ENCODE peak calls at places on chromosome 22, in four cellular contexts. D, V, R and Z are unnamed samples.

GRCh38 chr22:47010211-47010610 is 247.8 kb downstream of the TBC1D22A start:
- DNase-seq in D (no peak), R (no peak), V (no peak), Z (no peak)

GRCh38 chr22:39246217-39246616 is 1.4 kb upstream of the PDGFB start:
- DNase-seq in D (no peak), R (no peak), V (no peak), Z (no peak)

GRCh38 chr22:46775789-46776485 is 13.5 kb downstream of the TBC1D22A start:
- DNase-seq in V (no peak), R (no peak), D (no peak), Z (no peak)

GRCh38 chr22:38570841-38571364 is 920 bp upstream of the DMC1 start:
- DNase-seq in V (peak), D (peak), R (peak), Z (peak)

GRCh38 chr22:36934153-36934939 is 20.9 kb downstream of the CSF2RB start:
- DNase-seq in V (no peak), R (no peak), D (no peak), Z (no peak)

GRCh38 chr22:40247976-40248375 is 70.3 kb downstream of the TNRC6B start:
- DNase-seq in V (peak), D (no peak), R (peak), Z (peak)

GRCh38 chr22:27867114-27867957 is 51.7 kb downstream of the PITPNB start:
- DNase-seq in R (no peak), V (no peak), D (no peak), Z (no peak)

GRCh38 chr22:49106136-49106930 is 721.3 kb downstream of the BRD1 start:
- DNase-seq in V (no peak), R (no peak), D (peak), Z (no peak)

GRCh38 chr22:40620464-40621046 is 16.0 kb downstream of the MRTFA start:
- DNase-seq in R (no peak), D (no peak), V (no peak), Z (no peak)

GRCh38 chr22:45105281-45105700 is 58.4 kb upstream of the NUP50 start:
- DNase-seq in R (no peak), D (peak), V (no peak), Z (no peak)

GRCh38 chr22:25923952-25924351 is 182.0 kb downstream of the MYO18B start:
- DNase-seq in V (no peak), D (no peak), R (no peak), Z (no peak)

GRCh38 chr22:41557401-41558240 is 3.2 kb upstream of the CSDC2 start:
- DNase-seq in R (no peak), V (no peak), D (no peak), Z (no peak)

GRCh38 chr22:46830001-46830715 is 67.7 kb downstream of the TBC1D22A start:
- DNase-seq in V (no peak), R (no peak), D (no peak), Z (no peak)

GRCh38 chr22:41288245-41288946 is 2.4 kb upstream of the RANGAP1 start:
- DNase-seq in V (no peak), R (no peak), D (peak), Z (no peak)

GRCh38 chr22:27238935-27239510 is 562.5 kb downstream of the MN1 start:
- DNase-seq in D (no peak), V (no peak), R (no peak), Z (no peak)

GRCh38 chr22:25409240-25409639 is 155.2 kb upstream of the GRK3 start:
- DNase-seq in D (no peak), R (no peak), V (no peak), Z (no peak)

GRCh38 chr22:49916851-49917250 is 1.4 kb downstream of the ALG12 start:
- DNase-seq in V (no peak), D (no peak), R (no peak), Z (no peak)

GRCh38 chr22:36743011-36743410 is 32.9 kb downstream of the IFT27 start:
- DNase-seq in R (no peak), D (no peak), V (no peak), Z (no peak)

GRCh38 chr22:29481265-29482000 is 1.4 kb downstream of the NEFH start:
- DNase-seq in D (no peak), V (no peak), R (no peak), Z (no peak)

GRCh38 chr22:50396751-50397370 is 53.7 kb downstream of the PPP6R2 start:
- DNase-seq in V (no peak), D (no peak), R (no peak), Z (no peak)

GRCh38 chr22:49929553-49929979 is 11.1 kb downstream of the CRELD2 start:
- DNase-seq in D (peak), R (peak), V (peak), Z (peak)

GRCh38 chr22:36409911-36410756 is 22.4 kb upstream of the MYH9 start:
- DNase-seq in D (peak), V (peak), R (peak), Z (peak)

GRCh38 chr22:38455530-38456271 is 702 bp upstream of the KCNJ4 start:
- DNase-seq in D (peak), V (no peak), R (no peak), Z (no peak)

GRCh38 chr22:36296690-36297089 is 43.8 kb downstream of the APOL1 start:
- DNase-seq in D (no peak), V (no peak), R (no peak), Z (no peak)

GRCh38 chr22:36659762-36660509 is 43.6 kb downstream of the CACNG2 start:
- DNase-seq in R (no peak), V (no peak), D (peak), Z (no peak)

GRCh38 chr22:22403771-22404170 is 104.8 kb downstream of the ZNF280B start:
- DNase-seq in V (no peak), D (no peak), R (no peak), Z (no peak)

GRCh38 chr22:34931026-34931425 is 134.9 kb upstream of the ISX start:
- DNase-seq in R (no peak), V (no peak), D (no peak), Z (no peak)

GRCh38 chr22:28299760-28300159 is 379.9 kb downstream of the TTC28 start:
- DNase-seq in D (no peak), R (no peak), V (no peak), Z (no peak)

GRCh38 chr22:42808516-42808915 is 48.6 kb downstream of the ARFGAP3 start:
- DNase-seq in R (no peak), V (no peak), D (no peak), Z (no peak)

GRCh38 chr22:40487663-40488249 is 117.4 kb downstream of the SGSM3 start:
- DNase-seq in V (no peak), R (peak), D (peak), Z (no peak)

GRCh38 chr22:49677495-49677889 is 150.2 kb downstream of the BRD1 start:
- DNase-seq in V (no peak), R (no peak), D (no peak), Z (no peak)

GRCh38 chr22:46050916-46051614 is 74.1 kb upstream of the WNT7B start:
- DNase-seq in V (no peak), D (no peak), R (no peak), Z (no peak)

GRCh38 chr22:50299724-50300619 is 7.5 kb downstream of the PLXNB2 start:
- DNase-seq in R (no peak), D (no peak), V (no peak), Z (no peak)

GRCh38 chr22:17920145-17920605 is 104.2 kb downstream of the MICAL3 start:
- DNase-seq in V (no peak), R (no peak), D (peak), Z (no peak)